ENCODE peak calls at places on chromosomes 12 and 14, in four cellular contexts. One of them, this sample, is unnamed.

GRCh38 chr14:72792051-72792788 is 101.7 kb downstream of the DPF3 start:
- DNase-seq in GM13976: no peak
- DNase-seq in dermis blood vessel endothelial cell: no peak
- DNase-seq in ecto neural progenitor cell: no peak
- DNase-seq in this sample: no peak

GRCh38 chr12:117685115-117685926 is 283.5 kb downstream of the KSR2 start:
- DNase-seq in GM13976: no peak
- DNase-seq in dermis blood vessel endothelial cell: peak
- DNase-seq in ecto neural progenitor cell: peak
- DNase-seq in this sample: peak

GRCh38 chr12:98592825-98593322 is 612 bp upstream of the SLC25A3 start:
- DNase-seq in GM13976: no peak
- DNase-seq in dermis blood vessel endothelial cell: no peak
- DNase-seq in ecto neural progenitor cell: no peak
- DNase-seq in this sample: no peak

GRCh38 chr14:25006961-25007795 is 42.8 kb downstream of the STXBP6 start:
- DNase-seq in GM13976: no peak
- DNase-seq in dermis blood vessel endothelial cell: no peak
- DNase-seq in ecto neural progenitor cell: no peak
- DNase-seq in this sample: no peak

GRCh38 chr12:42128327-42128726 is 16.3 kb downstream of the GXYLT1 start:
- DNase-seq in GM13976: no peak
- DNase-seq in dermis blood vessel endothelial cell: peak
- DNase-seq in ecto neural progenitor cell: no peak
- DNase-seq in this sample: no peak

GRCh38 chr14:93055651-93056115 is 60.0 kb downstream of the ITPK1 start:
- DNase-seq in GM13976: no peak
- DNase-seq in dermis blood vessel endothelial cell: no peak
- DNase-seq in ecto neural progenitor cell: no peak
- DNase-seq in this sample: no peak

GRCh38 chr14:21672116-21672515 is 1.5 kb downstream of the OR4E1 start:
- DNase-seq in GM13976: no peak
- DNase-seq in dermis blood vessel endothelial cell: peak
- DNase-seq in ecto neural progenitor cell: no peak
- DNase-seq in this sample: no peak

GRCh38 chr12:94941440-94941862 is 62.0 kb downstream of the NDUFA12 start:
- DNase-seq in GM13976: no peak
- DNase-seq in dermis blood vessel endothelial cell: peak
- DNase-seq in ecto neural progenitor cell: no peak
- DNase-seq in this sample: peak

GRCh38 chr12:88604646-88605045 is 24.4 kb upstream of the KITLG start:
- DNase-seq in GM13976: no peak
- DNase-seq in dermis blood vessel endothelial cell: no peak
- DNase-seq in ecto neural progenitor cell: no peak
- DNase-seq in this sample: no peak

This sample was measured in glutamatergic neuron.